ENCODE peak calls at places on chromosomes 4 and X, in ten cellular contexts. One of them, this sample, is unnamed. For H3K36me3, the result is how much of the 10 kb centered on the place peaks cover.

GRCh38 chr4:88146891-88147290 is 11.5 kb downstream of the ABCG2 start:
- DNase-seq in H1: no peak
- DNase-seq in spleen: no peak
- DNase-seq in sigmoid colon: no peak
- DNase-seq in body of pancreas: no peak
- DNase-seq in right lobe of liver: no peak
- DNase-seq in HCT116: no peak
- DNase-seq in HepG2: no peak
- DNase-seq in K562: no peak
- DNase-seq in uterus: no peak
- DNase-seq in this sample: no peak

GRCh38 chr4:16029886-16030285 is 53.9 kb downstream of the PROM1 start:
- DNase-seq in H1: no peak
- DNase-seq in spleen: no peak
- DNase-seq in sigmoid colon: no peak
- DNase-seq in body of pancreas: no peak
- DNase-seq in right lobe of liver: no peak
- DNase-seq in HCT116: no peak
- DNase-seq in HepG2: no peak
- DNase-seq in K562: no peak
- DNase-seq in uterus: no peak
- DNase-seq in this sample: no peak

GRCh38 chrX:155819966-155820491 is 61.1 kb upstream of the VAMP7 start:
- DNase-seq in H1: peak
- DNase-seq in spleen: no peak
- DNase-seq in sigmoid colon: peak
- DNase-seq in body of pancreas: peak
- DNase-seq in right lobe of liver: peak
- DNase-seq in HCT116: peak
- DNase-seq in HepG2: peak
- DNase-seq in K562: peak
- DNase-seq in uterus: peak
- DNase-seq in this sample: peak

GRCh38 chrX:12443534-12444098 is 305.3 kb downstream of the FRMPD4 start:
- DNase-seq in H1: no peak
- DNase-seq in spleen: no peak
- DNase-seq in sigmoid colon: no peak
- DNase-seq in body of pancreas: no peak
- DNase-seq in right lobe of liver: no peak
- DNase-seq in HCT116: no peak
- DNase-seq in HepG2: no peak
- DNase-seq in K562: no peak
- DNase-seq in uterus: no peak
- DNase-seq in this sample: no peak

GRCh38 chr4:76726631-76727030 is 171.3 kb downstream of the SOWAHB start:
- DNase-seq in H1: no peak
- DNase-seq in spleen: no peak
- DNase-seq in sigmoid colon: no peak
- DNase-seq in body of pancreas: no peak
- DNase-seq in right lobe of liver: no peak
- DNase-seq in HCT116: no peak
- DNase-seq in HepG2: no peak
- DNase-seq in K562: no peak
- DNase-seq in uterus: no peak
- DNase-seq in this sample: no peak

GRCh38 chr4:147860960-147861359 is 129.1 kb downstream of the ARHGAP10 start:
- DNase-seq in H1: no peak
- DNase-seq in spleen: no peak
- DNase-seq in sigmoid colon: peak
- DNase-seq in body of pancreas: no peak
- DNase-seq in right lobe of liver: no peak
- DNase-seq in HCT116: no peak
- DNase-seq in HepG2: no peak
- DNase-seq in K562: no peak
- DNase-seq in uterus: no peak
- DNase-seq in this sample: no peak

GRCh38 chr4:1406946-1407656 is 859 bp upstream of the NKX1-1 start:
- DNase-seq in H1: no peak
- DNase-seq in spleen: no peak
- DNase-seq in sigmoid colon: peak
- DNase-seq in body of pancreas: no peak
- DNase-seq in right lobe of liver: no peak
- DNase-seq in HCT116: no peak
- DNase-seq in HepG2: no peak
- DNase-seq in K562: no peak
- DNase-seq in uterus: no peak
- DNase-seq in this sample: peak

GRCh38 chr4:184648220-184649025 is 824 bp downstream of the CASP3 start:
- DNase-seq in H1: no peak
- DNase-seq in spleen: peak
- DNase-seq in sigmoid colon: peak
- DNase-seq in body of pancreas: peak
- DNase-seq in right lobe of liver: peak
- DNase-seq in HCT116: no peak
- DNase-seq in HepG2: peak
- DNase-seq in K562: peak
- DNase-seq in uterus: peak
- DNase-seq in this sample: peak

GRCh38 chr4:71290074-71290473 is 48.7 kb upstream of the SLC4A4 start:
- DNase-seq in H1: no peak
- DNase-seq in spleen: no peak
- DNase-seq in sigmoid colon: no peak
- DNase-seq in body of pancreas: no peak
- DNase-seq in right lobe of liver: no peak
- DNase-seq in HCT116: no peak
- DNase-seq in HepG2: no peak
- DNase-seq in K562: no peak
- DNase-seq in uterus: no peak
- DNase-seq in this sample: no peak

GRCh38 chr4:71004281-71004851 is 10.9 kb downstream of the DCK start:
- DNase-seq in H1: no peak
- DNase-seq in spleen: peak
- DNase-seq in sigmoid colon: no peak
- DNase-seq in body of pancreas: no peak
- DNase-seq in right lobe of liver: no peak
- DNase-seq in HCT116: no peak
- DNase-seq in HepG2: peak
- DNase-seq in K562: no peak
- DNase-seq in uterus: no peak
- DNase-seq in this sample: no peak

GRCh38 chr4:151566053-151566452 is 157.1 kb downstream of the FHIP1A start:
- DNase-seq in H1: no peak
- DNase-seq in spleen: no peak
- DNase-seq in sigmoid colon: no peak
- DNase-seq in body of pancreas: no peak
- DNase-seq in right lobe of liver: no peak
- DNase-seq in HCT116: no peak
- DNase-seq in HepG2: no peak
- DNase-seq in K562: no peak
- DNase-seq in uterus: no peak
- DNase-seq in this sample: no peak

GRCh38 chr4:98374643-98375042 is 113.5 kb downstream of the RAP1GDS1 start:
- DNase-seq in H1: no peak
- DNase-seq in spleen: no peak
- DNase-seq in sigmoid colon: no peak
- DNase-seq in body of pancreas: no peak
- DNase-seq in right lobe of liver: no peak
- DNase-seq in HCT116: no peak
- DNase-seq in HepG2: no peak
- DNase-seq in K562: no peak
- DNase-seq in uterus: no peak
- DNase-seq in this sample: no peak

GRCh38 chrX:68945081-68945602 is 116.3 kb downstream of the EFNB1 start:
- DNase-seq in H1: no peak
- DNase-seq in spleen: peak
- DNase-seq in sigmoid colon: no peak
- DNase-seq in body of pancreas: no peak
- DNase-seq in right lobe of liver: no peak
- DNase-seq in HCT116: no peak
- DNase-seq in HepG2: no peak
- DNase-seq in K562: no peak
- DNase-seq in uterus: no peak
- DNase-seq in this sample: no peak

GRCh38 chr4:41360911-41361830 is 104.4 kb downstream of the UCHL1 start:
- DNase-seq in H1: no peak
- DNase-seq in spleen: peak
- DNase-seq in sigmoid colon: peak
- DNase-seq in body of pancreas: peak
- DNase-seq in right lobe of liver: peak
- DNase-seq in HCT116: no peak
- DNase-seq in HepG2: no peak
- DNase-seq in K562: no peak
- DNase-seq in uterus: no peak
- DNase-seq in this sample: peak
- TF ChIP-seq POLR2A in H1: no peak
- TF ChIP-seq POLR2A in spleen: no peak
- TF ChIP-seq POLR2A in sigmoid colon: no peak
- TF ChIP-seq POLR2A in body of pancreas: no peak
- TF ChIP-seq POLR2A in right lobe of liver: no peak
- TF ChIP-seq POLR2A in HCT116: no peak
- TF ChIP-seq POLR2A in HepG2: no peak
- TF ChIP-seq POLR2A in K562: no peak
- TF ChIP-seq POLR2A in uterus: no peak
- TF ChIP-seq POLR2A in this sample: no peak

GRCh38 chrX:9943420-9943819 is 23.7 kb upstream of the CLDN34 start:
- DNase-seq in H1: no peak
- DNase-seq in spleen: no peak
- DNase-seq in sigmoid colon: no peak
- DNase-seq in body of pancreas: no peak
- DNase-seq in right lobe of liver: no peak
- DNase-seq in HCT116: no peak
- DNase-seq in HepG2: no peak
- DNase-seq in K562: no peak
- DNase-seq in uterus: no peak
- DNase-seq in this sample: no peak

GRCh38 chrX:9940397-9940796 is 26.8 kb upstream of the CLDN34 start:
- DNase-seq in H1: no peak
- DNase-seq in spleen: no peak
- DNase-seq in sigmoid colon: no peak
- DNase-seq in body of pancreas: no peak
- DNase-seq in right lobe of liver: no peak
- DNase-seq in HCT116: no peak
- DNase-seq in HepG2: no peak
- DNase-seq in K562: peak
- DNase-seq in uterus: no peak
- DNase-seq in this sample: no peak

GRCh38 chrX:9942086-9942485 is 25.1 kb upstream of the CLDN34 start:
- DNase-seq in H1: no peak
- DNase-seq in spleen: no peak
- DNase-seq in sigmoid colon: no peak
- DNase-seq in body of pancreas: no peak
- DNase-seq in right lobe of liver: no peak
- DNase-seq in HCT116: no peak
- DNase-seq in HepG2: no peak
- DNase-seq in K562: no peak
- DNase-seq in uterus: no peak
- DNase-seq in this sample: no peak

GRCh38 chrX:9935436-9935835 is 31.7 kb upstream of the CLDN34 start:
- DNase-seq in H1: no peak
- DNase-seq in spleen: no peak
- DNase-seq in sigmoid colon: no peak
- DNase-seq in body of pancreas: no peak
- DNase-seq in right lobe of liver: no peak
- DNase-seq in HCT116: no peak
- DNase-seq in HepG2: no peak
- DNase-seq in K562: no peak
- DNase-seq in uterus: no peak
- DNase-seq in this sample: no peak

GRCh38 chrX:9938516-9938915 is 28.6 kb upstream of the CLDN34 start:
- DNase-seq in H1: no peak
- DNase-seq in spleen: no peak
- DNase-seq in sigmoid colon: no peak
- DNase-seq in body of pancreas: no peak
- DNase-seq in right lobe of liver: no peak
- DNase-seq in HCT116: no peak
- DNase-seq in HepG2: no peak
- DNase-seq in K562: no peak
- DNase-seq in uterus: no peak
- DNase-seq in this sample: no peak
- H3K36me3 ChIP-seq in H1: under half
- H3K36me3 ChIP-seq in spleen: under half
- H3K36me3 ChIP-seq in sigmoid colon: under half
- H3K36me3 ChIP-seq in body of pancreas: under half
- H3K36me3 ChIP-seq in right lobe of liver: under half
- H3K36me3 ChIP-seq in HCT116: under half
- H3K36me3 ChIP-seq in HepG2: under half
- H3K36me3 ChIP-seq in K562: under half
- H3K36me3 ChIP-seq in uterus: under half
- H3K36me3 ChIP-seq in this sample: under half

DNA sequence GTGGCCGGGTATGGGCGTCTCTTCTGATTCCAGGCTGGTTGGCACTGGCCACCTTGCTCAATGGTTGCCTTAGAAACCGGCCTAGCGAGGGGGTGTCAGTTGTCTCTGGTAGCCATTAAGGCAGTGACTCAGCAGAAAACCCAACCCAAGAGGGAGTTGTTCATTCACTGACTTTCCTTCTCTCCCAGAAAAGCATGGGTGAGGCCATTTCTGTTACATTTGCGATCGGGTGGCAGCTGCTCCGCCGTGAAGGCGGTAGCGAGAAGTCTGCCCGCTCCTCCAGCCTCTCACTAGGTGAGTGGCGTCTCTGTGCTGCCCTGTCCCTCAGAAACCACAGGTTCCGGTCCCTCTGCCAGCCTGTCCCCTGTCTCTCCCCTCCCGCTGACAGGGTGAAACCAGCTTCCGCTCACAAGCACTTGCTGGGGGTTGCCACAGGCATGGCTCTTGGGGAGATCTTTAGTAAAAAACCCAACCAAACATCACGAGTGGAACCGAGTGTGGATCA is 17.4 kb downstream of the IRAK1 start:
- DNase-seq in H1: no peak
- DNase-seq in spleen: peak
- DNase-seq in sigmoid colon: no peak
- DNase-seq in body of pancreas: no peak
- DNase-seq in right lobe of liver: no peak
- DNase-seq in HCT116: no peak
- DNase-seq in HepG2: no peak
- DNase-seq in K562: peak
- DNase-seq in uterus: no peak
- DNase-seq in this sample: no peak
- TF ChIP-seq POLR2A in H1: no peak
- TF ChIP-seq POLR2A in spleen: no peak
- TF ChIP-seq POLR2A in sigmoid colon: no peak
- TF ChIP-seq POLR2A in body of pancreas: no peak
- TF ChIP-seq POLR2A in right lobe of liver: no peak
- TF ChIP-seq POLR2A in HCT116: no peak
- TF ChIP-seq POLR2A in HepG2: no peak
- TF ChIP-seq POLR2A in K562: peak
- TF ChIP-seq POLR2A in uterus: no peak
- TF ChIP-seq POLR2A in this sample: no peak

DNA sequence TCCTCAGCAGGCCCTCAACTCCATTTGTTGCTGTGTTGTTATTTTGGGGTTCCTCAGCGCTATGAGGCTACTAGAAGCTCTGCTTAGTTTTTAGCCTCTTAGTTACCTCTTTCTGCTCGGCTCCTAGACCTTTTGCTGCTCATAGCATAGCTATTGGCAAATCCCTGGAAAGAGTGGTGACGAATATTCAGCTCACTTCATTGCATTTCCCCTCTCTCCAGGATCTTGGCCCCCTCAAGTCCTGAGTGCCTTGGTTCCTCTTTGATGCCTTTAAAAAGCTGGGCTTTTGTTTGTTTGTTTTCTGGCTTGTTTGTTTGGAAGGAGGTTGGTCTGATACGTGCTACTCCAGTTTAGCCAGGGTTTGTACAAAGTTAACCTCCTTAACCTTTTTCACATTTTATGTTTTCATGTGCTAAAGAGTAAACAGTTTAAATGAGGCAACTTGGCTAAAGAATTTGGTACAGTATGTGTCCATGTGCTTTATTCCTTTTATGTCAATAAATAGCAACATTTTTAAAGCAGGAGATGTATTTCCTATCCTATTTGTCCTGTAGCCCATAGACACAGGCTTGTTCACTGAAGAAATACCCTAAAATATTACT is 31.5 kb downstream of the SMAD1 start:
- DNase-seq in H1: no peak
- DNase-seq in spleen: no peak
- DNase-seq in sigmoid colon: no peak
- DNase-seq in body of pancreas: no peak
- DNase-seq in right lobe of liver: no peak
- DNase-seq in HCT116: no peak
- DNase-seq in HepG2: peak
- DNase-seq in K562: no peak
- DNase-seq in uterus: no peak
- DNase-seq in this sample: no peak
- H3K36me3 ChIP-seq in H1: under half
- H3K36me3 ChIP-seq in spleen: under half
- H3K36me3 ChIP-seq in sigmoid colon: under half
- H3K36me3 ChIP-seq in body of pancreas: under half
- H3K36me3 ChIP-seq in right lobe of liver: under half
- H3K36me3 ChIP-seq in HCT116: under half
- H3K36me3 ChIP-seq in HepG2: under half
- H3K36me3 ChIP-seq in K562: under half
- H3K36me3 ChIP-seq in uterus: under half
- H3K36me3 ChIP-seq in this sample: under half

This sample was measured in stomach.